ENCODE peak calls at places on chromosomes 12 and 14, in eight cellular contexts. One of them, this sample, is unnamed.
A peak's percentile ranks its signal among the peaks of the same experiment; 100 is the strongest.

GRCh38 chr12:102302553-102302952 is 104.9 kb upstream of the PMCH start:
- DNase-seq in cardiac muscle cell: no peak
- DNase-seq in AG04449: no peak
- DNase-seq in right lobe of liver: no peak
- DNase-seq in heart left ventricle: no peak
- DNase-seq in fibroblast of lung: no peak
- DNase-seq in IMR-90: no peak
- DNase-seq in mucosa of descending colon: no peak
- DNase-seq in this sample: no peak

GRCh38 chr12:31797230-31797872 is 68.5 kb upstream of the AMN1 start:
- DNase-seq in heart left ventricle: no peak
- DNase-seq in IMR-90: no peak
- DNase-seq in cardiac muscle cell: no peak
- DNase-seq in fibroblast of lung: no peak
- DNase-seq in AG04449: no peak
- DNase-seq in mucosa of descending colon: no peak
- DNase-seq in right lobe of liver: no peak
- DNase-seq in this sample: no peak

GRCh38 chr12:56517854-56518253 is 3.8 kb upstream of the RBMS2 start:
- DNase-seq in AG04449: no peak
- DNase-seq in heart left ventricle: no peak
- DNase-seq in cardiac muscle cell: no peak
- DNase-seq in fibroblast of lung: no peak
- DNase-seq in right lobe of liver: no peak
- DNase-seq in mucosa of descending colon: no peak
- DNase-seq in IMR-90: no peak
- DNase-seq in this sample: no peak

GRCh38 chr12:7068240-7068993 is 7.9 kb downstream of the C1S start:
- DNase-seq in heart left ventricle: peak; percentile 70
- DNase-seq in mucosa of descending colon: no peak
- DNase-seq in right lobe of liver: peak; percentile 79
- DNase-seq in fibroblast of lung: no peak
- DNase-seq in IMR-90: peak; percentile 24
- DNase-seq in AG04449: no peak
- DNase-seq in cardiac muscle cell: peak; percentile 6
- DNase-seq in this sample: no peak

GRCh38 chr14:80974338-80975078 is 19.1 kb downstream of the TSHR start:
- DNase-seq in IMR-90: no peak
- DNase-seq in AG04449: peak; percentile 46
- DNase-seq in right lobe of liver: no peak
- DNase-seq in heart left ventricle: no peak
- DNase-seq in mucosa of descending colon: no peak
- DNase-seq in fibroblast of lung: peak; percentile 15
- DNase-seq in cardiac muscle cell: no peak
- DNase-seq in this sample: no peak

GRCh38 chr14:105007593-105008264 is 13.2 kb downstream of the CDCA4 start:
- DNase-seq in mucosa of descending colon: no peak
- DNase-seq in IMR-90: no peak
- DNase-seq in fibroblast of lung: no peak
- DNase-seq in right lobe of liver: no peak
- DNase-seq in AG04449: no peak
- DNase-seq in cardiac muscle cell: no peak
- DNase-seq in heart left ventricle: no peak
- DNase-seq in this sample: no peak

GRCh38 chr12:122190842-122191668 is 8.1 kb downstream of the LRRC43 start:
- DNase-seq in mucosa of descending colon: no peak
- DNase-seq in IMR-90: peak; percentile 59
- DNase-seq in fibroblast of lung: peak; percentile 61
- DNase-seq in cardiac muscle cell: peak; percentile 69
- DNase-seq in right lobe of liver: peak; percentile 80
- DNase-seq in heart left ventricle: peak; percentile 49
- DNase-seq in AG04449: no peak
- DNase-seq in this sample: no peak

GRCh38 chr12:2322554-2323120 is 269.9 kb downstream of the CACNA1C start:
- DNase-seq in right lobe of liver: no peak
- DNase-seq in IMR-90: no peak
- DNase-seq in heart left ventricle: no peak
- DNase-seq in cardiac muscle cell: peak; percentile 69
- DNase-seq in AG04449: no peak
- DNase-seq in mucosa of descending colon: no peak
- DNase-seq in fibroblast of lung: no peak
- DNase-seq in this sample: no peak

GRCh38 chr14:106843951-106844483 is 1317.6 kb downstream of the TMEM121 start:
- DNase-seq in heart left ventricle: peak; percentile 38
- DNase-seq in IMR-90: no peak
- DNase-seq in AG04449: no peak
- DNase-seq in mucosa of descending colon: peak; percentile 74
- DNase-seq in cardiac muscle cell: no peak
- DNase-seq in right lobe of liver: no peak
- DNase-seq in fibroblast of lung: no peak
- DNase-seq in this sample: no peak

GRCh38 chr12:68568878-68569569 is 41.7 kb upstream of the RAP1B start:
- DNase-seq in right lobe of liver: no peak
- DNase-seq in AG04449: no peak
- DNase-seq in heart left ventricle: no peak
- DNase-seq in mucosa of descending colon: no peak
- DNase-seq in fibroblast of lung: no peak
- DNase-seq in cardiac muscle cell: no peak
- DNase-seq in IMR-90: no peak
- DNase-seq in this sample: no peak

GRCh38 chr12:89707623-89707991 is 1.0 kb downstream of the ATP2B1 start:
- DNase-seq in fibroblast of lung: no peak
- DNase-seq in mucosa of descending colon: peak; percentile 63
- DNase-seq in cardiac muscle cell: peak; percentile 59
- DNase-seq in right lobe of liver: peak; percentile 53
- DNase-seq in heart left ventricle: peak; percentile 30
- DNase-seq in AG04449: no peak
- DNase-seq in IMR-90: no peak
- DNase-seq in this sample: no peak

DNA sequence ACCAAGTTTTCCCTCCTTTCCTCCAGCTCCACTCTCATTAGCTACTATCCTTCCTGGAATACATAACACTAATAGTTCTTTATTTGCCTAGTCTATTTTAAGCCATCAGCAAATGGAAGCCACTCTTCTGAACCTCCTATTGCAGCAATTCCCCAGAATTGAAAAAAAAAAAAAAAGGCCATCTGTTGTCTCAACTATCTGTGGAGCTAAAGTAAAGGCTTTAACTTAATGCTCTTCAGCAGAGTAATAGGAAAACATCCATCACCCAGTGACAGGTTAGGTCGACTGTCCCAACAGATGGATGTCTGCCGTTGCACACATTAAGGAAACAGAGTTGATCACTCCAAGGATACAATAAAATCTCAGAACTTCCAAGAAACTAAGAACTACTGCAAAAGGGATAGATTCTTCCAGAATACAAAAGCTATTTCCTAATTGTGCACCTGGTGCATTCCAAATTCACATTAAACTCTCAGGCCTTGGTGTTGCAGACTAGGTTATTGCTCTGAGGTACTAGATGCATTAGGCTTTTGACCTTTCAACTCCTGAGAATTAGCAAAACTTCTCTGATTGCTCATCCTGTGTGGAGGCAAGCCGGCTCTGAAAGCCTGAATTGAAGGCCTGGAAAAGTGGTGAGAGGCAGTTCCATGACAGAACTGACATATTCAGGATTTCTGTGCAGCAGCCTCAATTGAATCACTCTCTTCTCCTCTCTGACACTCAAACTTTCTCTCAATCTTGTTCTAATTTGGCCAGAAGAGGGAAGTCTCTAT is 238.4 kb upstream of the HMGA2 start:
- DNase-seq in IMR-90: no peak
- DNase-seq in right lobe of liver: no peak
- DNase-seq in AG04449: no peak
- DNase-seq in heart left ventricle: no peak
- DNase-seq in mucosa of descending colon: no peak
- DNase-seq in fibroblast of lung: no peak
- DNase-seq in cardiac muscle cell: no peak
- DNase-seq in this sample: no peak
- TF ChIP-seq CTCF in IMR-90: peak; percentile 1
- TF ChIP-seq CTCF in right lobe of liver: no peak
- TF ChIP-seq CTCF in AG04449: no peak
- TF ChIP-seq CTCF in heart left ventricle: no peak
- TF ChIP-seq CTCF in mucosa of descending colon: no peak
- TF ChIP-seq CTCF in fibroblast of lung: no peak
- TF ChIP-seq CTCF in cardiac muscle cell: no peak
- TF ChIP-seq CTCF in this sample: no peak

GRCh38 chr14:70644016-70644415 is 2.3 kb downstream of the TTC9 start:
- DNase-seq in IMR-90: no peak
- DNase-seq in mucosa of descending colon: no peak
- DNase-seq in right lobe of liver: no peak
- DNase-seq in heart left ventricle: no peak
- DNase-seq in cardiac muscle cell: no peak
- DNase-seq in AG04449: no peak
- DNase-seq in fibroblast of lung: no peak
- DNase-seq in this sample: no peak
- H3K4me3 ChIP-seq in IMR-90: no peak overlapping the region
- H3K4me3 ChIP-seq in mucosa of descending colon: no peak overlapping the region
- H3K4me3 ChIP-seq in right lobe of liver: no peak overlapping the region
- H3K4me3 ChIP-seq in heart left ventricle: no peak overlapping the region
- H3K4me3 ChIP-seq in cardiac muscle cell: no peak overlapping the region
- H3K4me3 ChIP-seq in AG04449: no peak overlapping the region
- H3K4me3 ChIP-seq in fibroblast of lung: no peak overlapping the region
- H3K4me3 ChIP-seq in this sample: no peak overlapping the region

GRCh38 chr12:104763163-104763805 is 194.8 kb downstream of the SLC41A2 start:
- DNase-seq in mucosa of descending colon: no peak
- DNase-seq in cardiac muscle cell: no peak
- DNase-seq in right lobe of liver: no peak
- DNase-seq in fibroblast of lung: peak; percentile 23
- DNase-seq in IMR-90: peak; percentile 38
- DNase-seq in heart left ventricle: no peak
- DNase-seq in AG04449: no peak
- DNase-seq in this sample: peak; percentile 16

GRCh38 chr12:104769207-104769606 is 188.9 kb downstream of the SLC41A2 start:
- DNase-seq in IMR-90: no peak
- DNase-seq in right lobe of liver: no peak
- DNase-seq in heart left ventricle: no peak
- DNase-seq in cardiac muscle cell: no peak
- DNase-seq in mucosa of descending colon: no peak
- DNase-seq in fibroblast of lung: no peak
- DNase-seq in AG04449: no peak
- DNase-seq in this sample: no peak

GRCh38 chr12:104772336-104772735 is 185.8 kb downstream of the SLC41A2 start:
- DNase-seq in AG04449: no peak
- DNase-seq in IMR-90: no peak
- DNase-seq in cardiac muscle cell: no peak
- DNase-seq in mucosa of descending colon: no peak
- DNase-seq in heart left ventricle: no peak
- DNase-seq in fibroblast of lung: no peak
- DNase-seq in right lobe of liver: no peak
- DNase-seq in this sample: no peak

GRCh38 chr12:104764225-104765073 is 193.6 kb downstream of the SLC41A2 start:
- DNase-seq in cardiac muscle cell: no peak
- DNase-seq in IMR-90: no peak
- DNase-seq in fibroblast of lung: no peak
- DNase-seq in right lobe of liver: no peak
- DNase-seq in heart left ventricle: no peak
- DNase-seq in AG04449: no peak
- DNase-seq in mucosa of descending colon: no peak
- DNase-seq in this sample: peak; percentile 16

GRCh38 chr12:104768033-104768432 is 190.1 kb downstream of the SLC41A2 start:
- DNase-seq in IMR-90: no peak
- DNase-seq in heart left ventricle: no peak
- DNase-seq in fibroblast of lung: no peak
- DNase-seq in mucosa of descending colon: no peak
- DNase-seq in right lobe of liver: no peak
- DNase-seq in cardiac muscle cell: no peak
- DNase-seq in AG04449: no peak
- DNase-seq in this sample: no peak
- TF ChIP-seq CTCF in IMR-90: no peak
- TF ChIP-seq CTCF in heart left ventricle: no peak
- TF ChIP-seq CTCF in fibroblast of lung: no peak
- TF ChIP-seq CTCF in mucosa of descending colon: no peak
- TF ChIP-seq CTCF in right lobe of liver: no peak
- TF ChIP-seq CTCF in cardiac muscle cell: no peak
- TF ChIP-seq CTCF in AG04449: no peak
- TF ChIP-seq CTCF in this sample: no peak

DNA sequence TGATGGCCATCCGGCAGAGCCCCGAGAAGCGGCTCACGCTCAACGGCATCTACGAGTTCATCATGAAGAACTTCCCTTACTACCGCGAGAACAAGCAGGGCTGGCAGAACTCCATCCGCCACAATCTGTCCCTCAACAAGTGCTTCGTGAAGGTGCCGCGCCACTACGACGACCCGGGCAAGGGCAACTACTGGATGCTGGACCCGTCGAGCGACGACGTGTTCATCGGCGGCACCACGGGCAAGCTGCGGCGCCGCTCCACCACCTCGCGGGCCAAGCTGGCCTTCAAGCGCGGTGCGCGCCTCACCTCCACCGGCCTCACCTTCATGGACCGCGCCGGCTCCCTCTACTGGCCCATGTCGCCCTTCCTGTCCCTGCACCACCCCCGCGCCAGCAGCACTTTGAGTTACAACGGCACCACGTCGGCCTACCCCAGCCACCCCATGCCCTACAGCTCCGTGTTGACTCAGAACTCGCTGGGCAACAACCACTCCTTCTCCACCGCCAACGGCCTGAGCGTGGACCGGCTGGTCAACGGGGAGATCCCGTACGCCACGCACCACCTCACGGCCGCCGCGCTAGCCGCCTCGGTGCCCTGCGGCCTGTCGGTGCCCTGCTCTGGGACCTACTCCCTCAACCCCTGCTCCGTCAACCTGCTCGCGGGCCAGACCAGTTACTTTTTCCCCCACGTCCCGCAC is 1.4 kb downstream of the FOXG1 start:
- DNase-seq in heart left ventricle: no peak
- DNase-seq in right lobe of liver: no peak
- DNase-seq in mucosa of descending colon: no peak
- DNase-seq in fibroblast of lung: no peak
- DNase-seq in AG04449: no peak
- DNase-seq in IMR-90: no peak
- DNase-seq in cardiac muscle cell: no peak
- DNase-seq in this sample: no peak
- H3K4me3 ChIP-seq in heart left ventricle: no peak overlapping the region
- H3K4me3 ChIP-seq in right lobe of liver: no peak overlapping the region
- H3K4me3 ChIP-seq in mucosa of descending colon: no peak overlapping the region
- H3K4me3 ChIP-seq in fibroblast of lung: no peak overlapping the region
- H3K4me3 ChIP-seq in AG04449: no peak overlapping the region
- H3K4me3 ChIP-seq in IMR-90: no peak overlapping the region
- H3K4me3 ChIP-seq in cardiac muscle cell: no peak overlapping the region
- H3K4me3 ChIP-seq in this sample: no peak overlapping the region

DNA sequence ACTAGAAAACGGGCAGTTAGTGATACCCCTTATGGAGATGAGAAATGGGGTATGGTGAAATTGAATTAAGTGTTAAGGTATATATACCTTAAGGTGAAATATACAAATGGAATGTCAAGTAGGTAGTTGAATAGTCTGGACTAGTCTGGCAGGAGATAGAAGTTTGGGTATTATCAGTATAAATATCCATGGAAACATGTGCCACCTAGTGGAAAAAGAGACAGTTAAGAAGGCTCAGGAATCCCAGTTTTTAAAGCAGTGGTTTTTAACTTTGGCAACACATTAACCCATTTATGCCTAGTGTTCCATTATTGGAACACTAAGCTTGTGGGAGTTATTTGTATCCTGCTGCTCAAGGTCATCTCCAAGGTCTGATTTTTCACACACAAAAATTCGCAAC is 38.6 kb upstream of the TPH2 start:
- DNase-seq in heart left ventricle: no peak
- DNase-seq in fibroblast of lung: peak; percentile 26
- DNase-seq in right lobe of liver: no peak
- DNase-seq in mucosa of descending colon: no peak
- DNase-seq in AG04449: no peak
- DNase-seq in cardiac muscle cell: no peak
- DNase-seq in IMR-90: peak; percentile 20
- DNase-seq in this sample: no peak
- TF ChIP-seq CTCF in heart left ventricle: no peak
- TF ChIP-seq CTCF in fibroblast of lung: peak; percentile 40
- TF ChIP-seq CTCF in right lobe of liver: peak; percentile 24
- TF ChIP-seq CTCF in mucosa of descending colon: no peak
- TF ChIP-seq CTCF in AG04449: peak; percentile 22
- TF ChIP-seq CTCF in cardiac muscle cell: no peak
- TF ChIP-seq CTCF in IMR-90: peak; percentile 42
- TF ChIP-seq CTCF in this sample: no peak

This sample was measured in HFF-Myc.